ENCODE peak calls at places on chromosome 20, in ten cellular contexts. One of them, this sample, is unnamed.

GRCh38 chr20:37564388-37565133 is 36.9 kb upstream of the BLCAP start:
- DNase-seq in stomach: peak
- DNase-seq in tibial nerve: no peak
- DNase-seq in ovary: peak
- DNase-seq in A549: peak
- DNase-seq in sigmoid colon: no peak
- DNase-seq in HepG2: peak
- DNase-seq in GM12878: no peak
- DNase-seq in suprapubic skin: no peak
- DNase-seq in upper lobe of left lung: peak
- DNase-seq in this sample: peak

GRCh38 chr20:35739294-35740163 is 2.5 kb downstream of the RBM39 start:
- DNase-seq in stomach: no peak
- DNase-seq in tibial nerve: no peak
- DNase-seq in ovary: no peak
- DNase-seq in A549: no peak
- DNase-seq in sigmoid colon: no peak
- DNase-seq in HepG2: peak
- DNase-seq in GM12878: no peak
- DNase-seq in suprapubic skin: no peak
- DNase-seq in upper lobe of left lung: no peak
- DNase-seq in this sample: no peak

GRCh38 chr20:48392407-48393310 is 435.1 kb downstream of the PREX1 start:
- DNase-seq in stomach: no peak
- DNase-seq in tibial nerve: no peak
- DNase-seq in ovary: no peak
- DNase-seq in A549: no peak
- DNase-seq in sigmoid colon: no peak
- DNase-seq in HepG2: no peak
- DNase-seq in GM12878: no peak
- DNase-seq in suprapubic skin: no peak
- DNase-seq in upper lobe of left lung: no peak
- DNase-seq in this sample: no peak

GRCh38 chr20:54662064-54662463 is 186.7 kb downstream of the DOK5 start:
- DNase-seq in stomach: no peak
- DNase-seq in tibial nerve: no peak
- DNase-seq in ovary: no peak
- DNase-seq in A549: no peak
- DNase-seq in sigmoid colon: no peak
- DNase-seq in HepG2: no peak
- DNase-seq in GM12878: no peak
- DNase-seq in suprapubic skin: no peak
- DNase-seq in upper lobe of left lung: no peak
- DNase-seq in this sample: no peak

GRCh38 chr20:59328071-59328470 is 27.7 kb downstream of the EDN3 start:
- DNase-seq in stomach: no peak
- DNase-seq in tibial nerve: no peak
- DNase-seq in ovary: no peak
- DNase-seq in A549: no peak
- DNase-seq in sigmoid colon: no peak
- DNase-seq in HepG2: no peak
- DNase-seq in GM12878: no peak
- DNase-seq in suprapubic skin: no peak
- DNase-seq in upper lobe of left lung: no peak
- DNase-seq in this sample: no peak

GRCh38 chr20:61924211-61924857 is 141.3 kb downstream of the TAF4 start:
- DNase-seq in stomach: no peak
- DNase-seq in tibial nerve: no peak
- DNase-seq in ovary: no peak
- DNase-seq in A549: no peak
- DNase-seq in sigmoid colon: no peak
- DNase-seq in HepG2: no peak
- DNase-seq in GM12878: no peak
- DNase-seq in suprapubic skin: no peak
- DNase-seq in upper lobe of left lung: peak
- DNase-seq in this sample: no peak

GRCh38 chr20:46174469-46175126 is 56.5 kb downstream of the CD40 start:
- DNase-seq in stomach: peak
- DNase-seq in tibial nerve: peak
- DNase-seq in ovary: peak
- DNase-seq in A549: peak
- DNase-seq in sigmoid colon: peak
- DNase-seq in HepG2: peak
- DNase-seq in GM12878: no peak
- DNase-seq in suprapubic skin: peak
- DNase-seq in upper lobe of left lung: peak
- DNase-seq in this sample: no peak

GRCh38 chr20:59583428-59584277 is 20.7 kb upstream of the PHACTR3 start:
- DNase-seq in stomach: peak
- DNase-seq in tibial nerve: peak
- DNase-seq in ovary: peak
- DNase-seq in A549: no peak
- DNase-seq in sigmoid colon: peak
- DNase-seq in HepG2: no peak
- DNase-seq in GM12878: no peak
- DNase-seq in suprapubic skin: peak
- DNase-seq in upper lobe of left lung: peak
- DNase-seq in this sample: no peak

GRCh38 chr20:48733296-48733790 is 94.5 kb downstream of the PREX1 start:
- DNase-seq in stomach: no peak
- DNase-seq in tibial nerve: no peak
- DNase-seq in ovary: no peak
- DNase-seq in A549: no peak
- DNase-seq in sigmoid colon: no peak
- DNase-seq in HepG2: no peak
- DNase-seq in GM12878: no peak
- DNase-seq in suprapubic skin: no peak
- DNase-seq in upper lobe of left lung: no peak
- DNase-seq in this sample: no peak

GRCh38 chr20:24560571-24561485 is 91.4 kb downstream of the SYNDIG1 start:
- DNase-seq in stomach: no peak
- DNase-seq in tibial nerve: no peak
- DNase-seq in ovary: no peak
- DNase-seq in A549: no peak
- DNase-seq in sigmoid colon: no peak
- DNase-seq in HepG2: no peak
- DNase-seq in GM12878: no peak
- DNase-seq in suprapubic skin: no peak
- DNase-seq in upper lobe of left lung: no peak
- DNase-seq in this sample: no peak

GRCh38 chr20:47377122-47377722 is 20.7 kb upstream of the ZMYND8 start:
- DNase-seq in stomach: no peak
- DNase-seq in tibial nerve: no peak
- DNase-seq in ovary: no peak
- DNase-seq in A549: no peak
- DNase-seq in sigmoid colon: no peak
- DNase-seq in HepG2: no peak
- DNase-seq in GM12878: no peak
- DNase-seq in suprapubic skin: no peak
- DNase-seq in upper lobe of left lung: no peak
- DNase-seq in this sample: no peak

GRCh38 chr20:1465470-1466210 is 1.0 kb downstream of the NSFL1C start:
- DNase-seq in stomach: no peak
- DNase-seq in tibial nerve: no peak
- DNase-seq in ovary: no peak
- DNase-seq in A549: no peak
- DNase-seq in sigmoid colon: no peak
- DNase-seq in HepG2: no peak
- DNase-seq in GM12878: no peak
- DNase-seq in suprapubic skin: no peak
- DNase-seq in upper lobe of left lung: no peak
- DNase-seq in this sample: no peak

GRCh38 chr20:11851646-11852045 is 66.0 kb upstream of the BTBD3 start:
- DNase-seq in stomach: no peak
- DNase-seq in tibial nerve: no peak
- DNase-seq in ovary: no peak
- DNase-seq in A549: no peak
- DNase-seq in sigmoid colon: no peak
- DNase-seq in HepG2: no peak
- DNase-seq in GM12878: no peak
- DNase-seq in suprapubic skin: no peak
- DNase-seq in upper lobe of left lung: no peak
- DNase-seq in this sample: no peak

DNA sequence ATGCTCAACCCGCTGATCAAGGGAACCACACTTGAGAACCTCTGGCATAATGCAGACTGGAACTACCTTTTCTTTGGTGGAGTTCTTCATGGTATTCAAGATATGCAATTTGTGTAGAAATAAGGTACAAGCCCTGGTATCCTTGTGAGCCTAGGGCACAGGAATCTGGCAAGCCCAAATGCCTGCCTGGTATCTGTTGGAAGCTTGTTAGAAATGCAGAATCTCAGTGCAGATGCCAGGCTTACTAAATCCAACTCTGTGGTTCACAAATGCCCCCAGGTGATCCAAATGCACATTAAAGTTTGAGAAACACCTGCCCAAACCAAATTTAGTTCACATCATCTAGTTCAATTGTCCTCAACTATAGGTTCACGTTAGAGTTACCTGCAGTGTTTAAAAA is 159.8 kb upstream of the LAMP5 start:
- DNase-seq in stomach: no peak
- DNase-seq in tibial nerve: no peak
- DNase-seq in ovary: no peak
- DNase-seq in A549: no peak
- DNase-seq in sigmoid colon: no peak
- DNase-seq in HepG2: no peak
- DNase-seq in GM12878: no peak
- DNase-seq in suprapubic skin: no peak
- DNase-seq in upper lobe of left lung: no peak
- DNase-seq in this sample: no peak
- TF ChIP-seq EP300 in stomach: no peak
- TF ChIP-seq EP300 in tibial nerve: no peak
- TF ChIP-seq EP300 in ovary: no peak
- TF ChIP-seq EP300 in A549: no peak
- TF ChIP-seq EP300 in sigmoid colon: no peak
- TF ChIP-seq EP300 in HepG2: no peak
- TF ChIP-seq EP300 in GM12878: no peak
- TF ChIP-seq EP300 in suprapubic skin: no peak
- TF ChIP-seq EP300 in upper lobe of left lung: no peak
- TF ChIP-seq EP300 in this sample: no peak

DNA sequence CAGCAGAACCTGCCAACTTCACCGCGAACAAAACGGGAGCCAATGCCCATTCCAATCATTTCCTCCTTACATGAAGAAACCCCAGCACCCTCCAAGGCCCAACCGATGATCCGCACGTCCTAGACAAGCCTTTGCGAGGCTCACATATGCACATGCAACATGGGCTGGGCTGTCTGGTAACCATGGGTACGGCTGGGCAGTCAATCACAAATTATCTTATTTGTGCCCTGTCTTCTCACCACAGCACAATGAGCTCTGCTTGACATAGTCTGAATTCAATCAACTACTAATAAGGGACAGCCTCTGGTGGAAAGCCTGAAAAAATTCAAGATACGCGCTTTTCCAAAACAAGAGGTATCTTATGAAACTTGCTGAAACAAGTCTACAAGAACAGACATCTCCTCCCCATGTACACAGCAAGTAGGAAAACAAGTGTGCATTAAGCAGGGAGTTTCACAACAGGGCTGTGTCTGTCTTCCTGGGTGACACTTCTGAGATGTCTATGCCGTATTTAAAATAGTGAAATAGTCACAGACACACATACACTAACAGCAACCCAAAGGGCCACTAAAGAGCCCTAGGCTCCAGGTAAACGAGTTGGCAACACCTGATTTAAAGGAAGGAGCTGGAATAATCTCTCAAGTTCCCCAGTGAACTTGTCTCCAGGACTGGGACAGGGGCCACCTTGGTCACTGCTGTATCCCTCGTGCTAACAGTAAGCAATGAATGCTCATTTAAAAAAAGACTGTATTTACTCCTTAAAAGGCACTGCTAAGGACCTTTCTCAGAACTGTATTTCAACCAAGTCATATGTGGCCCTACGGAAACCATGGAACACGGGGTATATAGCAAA is 1.5 kb downstream of the DIDO1 start:
- DNase-seq in stomach: no peak
- DNase-seq in tibial nerve: no peak
- DNase-seq in ovary: no peak
- DNase-seq in A549: no peak
- DNase-seq in sigmoid colon: no peak
- DNase-seq in HepG2: peak
- DNase-seq in GM12878: no peak
- DNase-seq in suprapubic skin: no peak
- DNase-seq in upper lobe of left lung: no peak
- DNase-seq in this sample: no peak
- H3K4me3 ChIP-seq in stomach: peak
- H3K4me3 ChIP-seq in tibial nerve: peak
- H3K4me3 ChIP-seq in ovary: peak
- H3K4me3 ChIP-seq in A549: peak
- H3K4me3 ChIP-seq in sigmoid colon: peak
- H3K4me3 ChIP-seq in HepG2: peak
- H3K4me3 ChIP-seq in GM12878: peak
- H3K4me3 ChIP-seq in suprapubic skin: peak
- H3K4me3 ChIP-seq in upper lobe of left lung: peak
- H3K4me3 ChIP-seq in this sample: peak

DNA sequence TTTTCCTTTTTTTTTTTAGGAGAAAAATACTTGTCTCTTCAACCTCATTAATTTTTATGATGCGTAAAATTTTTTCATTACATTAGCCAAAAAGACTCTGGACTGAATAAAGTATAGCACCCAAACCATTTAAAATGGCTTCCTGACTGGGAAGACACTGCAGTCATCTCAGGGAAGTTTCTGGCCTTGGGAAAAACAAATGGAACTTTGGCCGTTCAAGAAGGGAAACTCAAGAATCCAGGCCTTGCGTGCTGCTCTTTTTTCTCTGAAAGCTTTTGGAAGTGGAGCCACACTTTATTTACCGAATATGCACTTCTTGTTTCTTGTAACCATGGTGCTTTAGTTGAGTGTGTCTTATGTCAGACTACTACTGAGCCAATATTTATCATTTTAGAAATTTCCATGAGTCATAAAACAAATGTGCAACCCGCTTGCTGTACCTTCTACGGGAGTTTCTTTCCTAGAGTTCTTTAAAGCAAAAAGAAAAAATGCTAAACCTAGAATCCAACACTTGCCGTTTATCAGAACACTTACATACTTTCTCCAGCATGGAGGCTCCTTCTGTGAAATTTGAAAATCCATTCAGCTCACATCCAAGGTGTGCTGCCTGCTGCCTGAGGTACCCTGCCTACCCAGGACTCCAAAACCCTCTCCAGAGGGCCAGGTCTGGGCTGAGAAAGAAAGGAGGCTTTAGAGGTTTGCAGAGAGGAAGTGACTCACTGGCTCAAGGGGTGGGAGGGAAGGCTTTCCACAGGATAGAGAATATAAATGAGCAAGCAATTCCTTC is 11.5 kb upstream of the DSTN start:
- DNase-seq in stomach: peak
- DNase-seq in tibial nerve: no peak
- DNase-seq in ovary: no peak
- DNase-seq in A549: peak
- DNase-seq in sigmoid colon: peak
- DNase-seq in HepG2: peak
- DNase-seq in GM12878: no peak
- DNase-seq in suprapubic skin: peak
- DNase-seq in upper lobe of left lung: no peak
- DNase-seq in this sample: no peak
- TF ChIP-seq EP300 in stomach: peak
- TF ChIP-seq EP300 in tibial nerve: no peak
- TF ChIP-seq EP300 in ovary: peak
- TF ChIP-seq EP300 in A549: no peak
- TF ChIP-seq EP300 in sigmoid colon: peak
- TF ChIP-seq EP300 in HepG2: no peak
- TF ChIP-seq EP300 in GM12878: no peak
- TF ChIP-seq EP300 in suprapubic skin: peak
- TF ChIP-seq EP300 in upper lobe of left lung: no peak
- TF ChIP-seq EP300 in this sample: no peak

GRCh38 chr20:63568170-63568981 is 5.7 kb downstream of the HELZ2 start:
- DNase-seq in stomach: no peak
- DNase-seq in tibial nerve: no peak
- DNase-seq in ovary: no peak
- DNase-seq in A549: no peak
- DNase-seq in sigmoid colon: no peak
- DNase-seq in HepG2: no peak
- DNase-seq in GM12878: no peak
- DNase-seq in suprapubic skin: no peak
- DNase-seq in upper lobe of left lung: peak
- DNase-seq in this sample: no peak
- H3K4me3 ChIP-seq in stomach: no peak
- H3K4me3 ChIP-seq in tibial nerve: no peak
- H3K4me3 ChIP-seq in ovary: no peak
- H3K4me3 ChIP-seq in A549: no peak
- H3K4me3 ChIP-seq in sigmoid colon: no peak
- H3K4me3 ChIP-seq in HepG2: no peak
- H3K4me3 ChIP-seq in GM12878: no peak
- H3K4me3 ChIP-seq in suprapubic skin: peak
- H3K4me3 ChIP-seq in upper lobe of left lung: peak
- H3K4me3 ChIP-seq in this sample: no peak